ENCODE peak calls at places on chromosomes 7 and 10, in ten cellular contexts. C is adrenal gland, J is left lung, U is mammary epithelial cell, N is aorta, A is stomach, Q is neuronal stem cell, V is Peyer's patch, D is cardiac muscle cell, G is lower lobe of right lung. H is an unnamed sample. For H3K4me1 and H3K9me3, the result is how much of the 10 kb centered on the place peaks cover.

GRCh38 chr7:135956393-135956792 is 20.8 kb downstream of the MTPN start:
- DNase-seq in G (no peak), J (no peak), C (no peak), V (no peak), U (no peak), D (no peak), A (no peak), Q (no peak), N (no peak), H (no peak)

GRCh38 chr7:141701489-141702046 is 398 bp downstream of the DENND11 start:
- DNase-seq in D (peak), A (peak), J (peak), N (peak), Q (peak), U (no peak), C (peak), G (peak), V (peak), H (peak)

GRCh38 chr10:103235775-103236174 is 9.9 kb upstream of the RPEL1 start:
- DNase-seq in J (no peak), N (no peak), D (no peak), A (no peak), Q (no peak), C (no peak), V (no peak), G (no peak), U (no peak), H (no peak)

GRCh38 chr10:114017873-114018272 is 25.8 kb upstream of the ADRB1 start:
- DNase-seq in J (no peak), D (no peak), V (no peak), C (no peak), G (no peak), A (no peak), N (no peak), U (no peak), Q (no peak), H (no peak)

GRCh38 chr7:45178241-45179225 is 20.9 kb downstream of the RAMP3 start:
- DNase-seq in N (peak), D (no peak), V (peak), A (no peak), U (no peak), C (no peak), G (peak), J (no peak), Q (no peak), H (no peak)

GRCh38 chr10:77571490-77571889 is 66.1 kb downstream of the KCNMA1 start:
- DNase-seq in J (no peak), C (no peak), G (no peak), U (no peak), V (no peak), A (peak), Q (no peak), D (no peak), N (no peak), H (no peak)

GRCh38 chr10:129233351-129234148 is 233.5 kb upstream of the MGMT start:
- DNase-seq in J (no peak), Q (no peak), D (peak), A (no peak), V (no peak), N (no peak), G (no peak), C (no peak), U (no peak), H (no peak)

GRCh38 chr7:55432937-55433784 is 68.0 kb downstream of the LANCL2 start:
- DNase-seq in V (no peak), U (peak), C (no peak), Q (no peak), A (no peak), N (no peak), G (no peak), D (peak), J (no peak), H (peak)

GRCh38 chr10:131574707-131575430 is 263.3 kb upstream of the TCERG1L start:
- DNase-seq in C (no peak), J (peak), U (no peak), N (no peak), Q (no peak), G (no peak), A (peak), V (peak), D (no peak), H (no peak)

GRCh38 chr10:17923728-17924127 is 28.0 kb upstream of the SLC39A12 start:
- DNase-seq in A (no peak), V (no peak), G (no peak), C (no peak), J (no peak), Q (no peak), U (peak), D (no peak), N (peak), H (no peak)

GRCh38 chr7:131011976-131012375 is 278.0 kb upstream of the KLF14 start:
- DNase-seq in N (no peak), D (no peak), C (no peak), V (no peak), G (no peak), A (no peak), J (no peak), Q (no peak), U (peak), H (peak)

GRCh38 chr7:66055321-66055956 is 20.2 kb upstream of the ASL start:
- DNase-seq in U (no peak), J (no peak), Q (no peak), D (no peak), C (no peak), V (no peak), N (no peak), G (no peak), A (no peak), H (no peak)

GRCh38 chr7:122465296-122465695 is 160.7 kb upstream of the FEZF1 start:
- DNase-seq in V (no peak), J (no peak), N (no peak), D (no peak), C (no peak), A (no peak), U (no peak), Q (no peak), G (no peak), H (no peak)

GRCh38 chr7:121447939-121448338 is 51.8 kb upstream of the FAM3C start:
- DNase-seq in D (no peak), C (no peak), G (no peak), N (no peak), U (no peak), J (no peak), V (no peak), Q (no peak), A (no peak), H (no peak)

GRCh38 chr10:7152982-7153381 is 257.9 kb downstream of the SFMBT2 start:
- DNase-seq in J (no peak), D (no peak), G (no peak), V (no peak), N (no peak), U (no peak), C (no peak), A (no peak), Q (no peak), H (no peak)

GRCh38 chr7:116534790-116535189 is 10.0 kb downstream of the CAV1 start:
- DNase-seq in G (no peak), U (no peak), A (no peak), N (no peak), J (no peak), C (no peak), Q (no peak), D (no peak), V (no peak), H (no peak)

GRCh38 chr10:68647928-68648327 is 73.1 kb upstream of the CCAR1 start:
- DNase-seq in G (no peak), J (no peak), C (no peak), V (no peak), N (no peak), U (peak), A (no peak), D (no peak), Q (no peak), H (no peak)

GRCh38 chr7:149385195-149385955 is 75.5 kb downstream of the ZNF777 start:
- DNase-seq in Q (no peak), U (no peak), V (no peak), A (no peak), D (peak), C (no peak), G (no peak), N (no peak), J (no peak), H (no peak)

GRCh38 chr7:108351715-108352114 is 104.5 kb downstream of the NRCAM start:
- DNase-seq in J (no peak), V (no peak), N (no peak), G (no peak), Q (no peak), D (no peak), C (no peak), U (no peak), A (no peak), H (no peak)

GRCh38 chr7:3605222-3605621 is 304.2 kb downstream of the SDK1 start:
- DNase-seq in G (no peak), J (no peak), Q (no peak), N (no peak), V (no peak), A (no peak), D (no peak), C (no peak), U (peak), H (no peak)

GRCh38 chr10:122420624-122421007 is 33.8 kb upstream of the ARMS2 start:
- DNase-seq in U (no peak), D (no peak), C (no peak), N (no peak), A (no peak), J (no peak), G (no peak), V (no peak), Q (no peak), H (no peak)

GRCh38 chr7:24438232-24438631 is 135.0 kb upstream of the PALS2 start:
- DNase-seq in Q (no peak), C (no peak), J (no peak), N (no peak), A (no peak), V (no peak), D (no peak), U (no peak), G (no peak), H (no peak)

GRCh38 chr7:46195934-46196333 is 274.9 kb upstream of the IGFBP3 start:
- DNase-seq in J (no peak), V (no peak), Q (no peak), G (no peak), N (no peak), U (no peak), D (no peak), C (no peak), A (no peak), H (no peak)

GRCh38 chr10:100345570-100346330 is 1.3 kb upstream of the SCD start:
- DNase-seq in D (peak), N (no peak), V (no peak), U (peak), C (peak), Q (no peak), J (no peak), G (no peak), A (no peak), H (no peak)

GRCh38 chr7:121337398-121337797 is 8.6 kb downstream of the WNT16 start:
- DNase-seq in V (no peak), N (no peak), C (no peak), J (no peak), D (no peak), G (no peak), Q (no peak), A (no peak), U (no peak), H (no peak)

GRCh38 chr10:28503114-28503513 is 29.8 kb upstream of the WAC start:
- DNase-seq in Q (no peak), J (no peak), C (no peak), N (no peak), A (peak), U (peak), D (no peak), G (no peak), V (peak), H (peak)

GRCh38 chr7:25656071-25656470 is 427.8 kb upstream of the NPVF start:
- DNase-seq in N (no peak), C (no peak), D (no peak), V (no peak), J (no peak), U (no peak), G (no peak), Q (no peak), A (no peak), H (no peak)

GRCh38 chr10:5043716-5044115 is 40.1 kb upstream of the AKR1C2 start:
- DNase-seq in G (peak), A (peak), N (no peak), V (peak), C (no peak), D (no peak), J (no peak), Q (no peak), U (no peak), H (peak)

GRCh38 chr7:68776326-68776725 is 821.9 kb upstream of the AUTS2 start:
- DNase-seq in G (no peak), Q (no peak), N (no peak), D (no peak), A (no peak), U (no peak), V (no peak), C (no peak), J (no peak), H (peak)

GRCh38 chr10:18542832-18543231 is 108.6 kb downstream of the NSUN6 start:
- DNase-seq in J (no peak), A (no peak), D (no peak), G (no peak), Q (no peak), V (no peak), C (no peak), N (no peak), U (no peak), H (no peak)

GRCh38 chr7:134741901-134742635 is 37.4 kb upstream of the CALD1 start:
- DNase-seq in C (no peak), A (no peak), Q (no peak), N (no peak), G (no peak), V (no peak), U (peak), D (no peak), J (no peak), H (no peak)

GRCh38 chr7:36999851-37000480 is 275.7 kb upstream of the AOAH start:
- DNase-seq in N (no peak), A (no peak), Q (no peak), G (no peak), J (no peak), D (no peak), V (no peak), U (peak), C (no peak), H (no peak)

GRCh38 chr10:11265486-11265885 is 247.8 kb downstream of the CELF2 start:
- DNase-seq in D (no peak), A (no peak), N (no peak), Q (no peak), V (no peak), J (no peak), U (no peak), C (no peak), G (no peak), H (no peak)

GRCh38 chr7:40889099-40889498 is 754.3 kb downstream of the SUGCT start:
- DNase-seq in V (no peak), U (no peak), A (no peak), J (no peak), D (no peak), G (no peak), C (no peak), N (no peak), Q (no peak), H (no peak)

GRCh38 chr10:72124984-72125383 is 36.6 kb upstream of the SPOCK2 start:
- DNase-seq in C (no peak), G (no peak), N (no peak), Q (no peak), D (no peak), A (no peak), V (no peak), U (no peak), J (no peak), H (peak)

GRCh38 chr7:117098457-117098856 is 145.2 kb downstream of the ST7 start:
- DNase-seq in A (no peak), V (no peak), Q (no peak), U (peak), C (no peak), J (no peak), D (no peak), N (no peak), G (no peak), H (no peak)

GRCh38 chr7:69906309-69906995 is 308.2 kb downstream of the AUTS2 start:
- DNase-seq in C (no peak), Q (no peak), N (no peak), D (no peak), U (no peak), V (no peak), J (no peak), G (no peak), A (no peak), H (no peak)

GRCh38 chr7:158611541-158611940 is 23.9 kb upstream of the PTPRN2 start:
- DNase-seq in D (no peak), V (no peak), J (no peak), N (no peak), C (no peak), U (no peak), G (no peak), A (no peak), Q (no peak), H (no peak)

GRCh38 chr7:158616050-158616449 is 28.4 kb upstream of the PTPRN2 start:
- DNase-seq in A (no peak), G (no peak), C (no peak), Q (no peak), N (no peak), D (no peak), U (no peak), J (no peak), V (no peak), H (no peak)

GRCh38 chr7:158612546-158612945 is 24.9 kb upstream of the PTPRN2 start:
- DNase-seq in J (no peak), Q (no peak), A (no peak), U (no peak), V (no peak), G (no peak), D (no peak), N (no peak), C (no peak), H (no peak)

GRCh38 chr7:158614695-158615094 is 27.1 kb upstream of the PTPRN2 start:
- DNase-seq in C (no peak), N (no peak), A (no peak), G (no peak), J (no peak), V (no peak), D (no peak), U (no peak), Q (no peak), H (no peak)

DNA sequence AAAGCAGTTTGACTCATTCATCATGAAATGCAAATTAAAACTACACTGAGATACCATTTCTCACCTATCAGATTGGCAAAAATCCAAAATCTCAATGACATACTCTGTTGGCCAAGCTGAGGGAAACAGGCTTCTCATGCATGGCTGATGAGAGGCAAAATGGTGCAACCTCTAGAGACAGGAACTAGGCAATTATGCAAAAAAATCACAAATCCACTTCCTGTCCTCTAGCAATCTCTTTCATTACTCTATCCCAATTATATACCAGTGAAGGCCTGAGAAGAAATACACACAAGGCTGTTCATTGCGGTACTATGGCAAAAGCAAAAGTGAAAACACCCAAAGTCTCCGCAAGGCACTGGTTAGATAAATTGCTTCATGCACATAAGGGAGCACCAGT is 25.9 kb upstream of the PTPRN2 start:
- DNase-seq in V (no peak), A (no peak), U (no peak), C (no peak), D (no peak), J (no peak), G (no peak), N (no peak), Q (no peak), H (no peak)
- H3K4me1 ChIP-seq in V (under half), A (under half), U (under half), C (under half), D (under half), J (under half), G (under half), N (under half), Q (under half), H (under half)

GRCh38 chr10:43013065-43013464 is 63.8 kb upstream of the RET start:
- DNase-seq in C (no peak), N (no peak), G (no peak), Q (no peak), V (no peak), A (no peak), U (no peak), J (no peak), D (no peak), H (no peak)
- H3K4me3 ChIP-seq in C (no peak), N (no peak), G (no peak), Q (no peak), V (no peak), A (no peak), U (no peak), J (no peak), D (no peak), H (no peak)

DNA sequence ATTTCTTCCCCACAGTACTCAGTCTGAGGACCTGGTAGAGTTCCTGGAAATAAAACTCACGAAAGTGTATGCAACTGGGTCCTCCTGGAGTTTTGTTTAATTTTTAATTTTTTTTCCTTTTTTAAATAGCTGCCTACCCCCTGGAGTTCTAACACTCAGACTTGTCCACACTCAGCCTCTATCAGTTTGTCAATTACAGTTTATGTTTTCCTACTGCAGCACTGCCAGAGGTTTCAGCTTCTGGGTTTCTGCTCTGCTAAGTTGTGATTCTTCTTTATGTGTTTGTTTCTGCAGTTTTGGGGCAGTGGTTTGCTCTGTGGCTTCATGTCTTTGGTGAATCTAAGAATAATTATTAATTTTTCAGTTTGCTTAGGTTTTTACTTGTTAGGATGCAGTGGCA is 59.2 kb downstream of the TBC1D12 start:
- DNase-seq in A (no peak), J (no peak), D (no peak), G (no peak), V (no peak), N (no peak), U (no peak), Q (no peak), C (no peak), H (no peak)
- H3K9me3 ChIP-seq in A (under half), J (under half), D (under half), G (under half), V (under half), N (under half), U (under half), Q (under half), C (under half), H (under half)

GRCh38 chr10:112184379-112184778 is 814 bp upstream of the GPAM start:
- DNase-seq in A (no peak), J (no peak), V (no peak), U (no peak), Q (no peak), C (no peak), G (no peak), N (no peak), D (no peak), H (no peak)
- H3K4me1 ChIP-seq in A (under half), J (under half), V (under half), U (under half), Q (under half), C (under half), G (under half), N (under half), D (under half), H (under half)

DNA sequence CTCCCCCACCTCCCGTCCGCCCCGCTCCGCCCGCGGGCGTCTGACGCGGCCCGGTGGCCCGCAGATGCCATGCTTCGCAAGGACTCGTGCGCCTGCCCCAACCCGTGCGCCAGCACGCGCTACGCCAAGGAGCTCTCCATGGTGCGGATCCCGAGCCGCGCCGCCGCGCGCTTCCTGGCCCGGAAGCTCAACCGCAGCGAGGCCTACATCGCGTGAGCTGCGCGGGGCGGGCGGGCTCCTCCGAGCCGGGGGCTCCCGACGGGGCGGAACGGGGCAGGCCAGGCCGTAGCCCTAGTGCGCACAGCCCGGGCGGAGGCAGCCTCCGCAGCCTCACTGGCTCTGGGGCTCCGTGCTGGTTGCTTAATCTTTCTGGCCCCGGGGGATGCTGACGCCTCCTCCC is 2.8 kb downstream of the ASIC3 start:
- DNase-seq in Q (peak), J (peak), C (peak), A (peak), N (peak), V (peak), D (peak), U (peak), G (peak), H (peak)
- H3K4me3 ChIP-seq in Q (no peak), J (no peak), C (no peak), A (peak), N (no peak), V (no peak), D (peak), U (no peak), G (no peak), H (no peak)

H was measured in small intestine.